ENCODE peak calls at places on chromosome 6, in nine cellular contexts. Z, H, E, V, P, K, X, F and Y are unnamed samples.

GRCh38 chr6:69835414-69836179 is 30.8 kb upstream of the COL19A1 start:
- DNase-seq in Z (no peak), H (no peak), E (peak), V (no peak), P (peak), K (no peak), X (no peak), F (no peak), Y (peak)

GRCh38 chr6:124823240-124824105 is 138.8 kb upstream of the RNF217 start:
- DNase-seq in Z (no peak), H (no peak), E (no peak), V (no peak), P (no peak), K (no peak), X (peak), F (no peak), Y (no peak)

GRCh38 chr6:167095888-167096287 is 27.0 kb upstream of the CCR6 start:
- DNase-seq in Z (no peak), H (no peak), E (no peak), V (no peak), P (no peak), K (no peak), X (no peak), F (no peak), Y (no peak)

GRCh38 chr6:135212935-135213334 is 31.8 kb downstream of the MYB start:
- DNase-seq in Z (no peak), H (no peak), E (no peak), V (no peak), P (no peak), K (no peak), X (no peak), F (no peak), Y (peak)

GRCh38 chr6:98657764-98658163 is 176.6 kb upstream of the POU3F2 start:
- DNase-seq in Z (no peak), H (no peak), E (peak), V (peak), P (no peak), K (no peak), X (no peak), F (no peak), Y (no peak)

GRCh38 chr6:17083397-17083796 is 18.5 kb upstream of the STMND1 start:
- DNase-seq in Z (no peak), H (no peak), E (no peak), V (no peak), P (no peak), K (no peak), X (no peak), F (no peak), Y (no peak)

GRCh38 chr6:34791164-34791841 is 580 bp upstream of the BLTP3A start:
- DNase-seq in Z (peak), H (no peak), E (peak), V (peak), P (peak), K (peak), X (peak), F (peak), Y (peak)

GRCh38 chr6:105920071-105920470 is 166.1 kb upstream of the PRDM1 start:
- DNase-seq in Z (no peak), H (no peak), E (no peak), V (no peak), P (no peak), K (no peak), X (no peak), F (no peak), Y (no peak)

GRCh38 chr6:12423852-12424251 is 133.7 kb downstream of the EDN1 start:
- DNase-seq in Z (no peak), H (no peak), E (no peak), V (no peak), P (no peak), K (no peak), X (no peak), F (no peak), Y (no peak)

GRCh38 chr6:11525468-11526155 is 11.9 kb upstream of the TMEM170B start:
- DNase-seq in Z (peak), H (no peak), E (no peak), V (peak), P (no peak), K (peak), X (no peak), F (no peak), Y (no peak)

GRCh38 chr6:165096868-165097267 is 212.5 kb downstream of the C6orf118 start:
- DNase-seq in Z (no peak), H (no peak), E (no peak), V (no peak), P (no peak), K (no peak), X (no peak), F (no peak), Y (no peak)

GRCh38 chr6:54111341-54111740 is at the start of gene MLIP:
- DNase-seq in Z (no peak), H (no peak), E (no peak), V (no peak), P (no peak), K (no peak), X (no peak), F (no peak), Y (no peak)

GRCh38 chr6:19410477-19410876 is 426.7 kb upstream of the ID4 start:
- DNase-seq in Z (no peak), H (no peak), E (peak), V (peak), P (no peak), K (no peak), X (no peak), F (no peak), Y (peak)

GRCh38 chr6:161353208-161353613 is 79.3 kb upstream of the AGPAT4 start:
- DNase-seq in Z (no peak), H (no peak), E (no peak), V (no peak), P (peak), K (peak), X (no peak), F (no peak), Y (no peak)

GRCh38 chr6:7629321-7629720 is 39.3 kb downstream of the SNRNP48 start:
- DNase-seq in Z (no peak), H (no peak), E (no peak), V (no peak), P (no peak), K (no peak), X (no peak), F (no peak), Y (no peak)

GRCh38 chr6:137792160-137793033 is 74.7 kb upstream of the TNFAIP3 start:
- DNase-seq in Z (no peak), H (no peak), E (no peak), V (no peak), P (no peak), K (no peak), X (no peak), F (no peak), Y (no peak)

GRCh38 chr6:11221623-11222384 is 10.7 kb downstream of the NEDD9 start:
- DNase-seq in Z (no peak), H (no peak), E (no peak), V (no peak), P (no peak), K (no peak), X (no peak), F (no peak), Y (no peak)

GRCh38 chr6:31060162-31060561 is 49.9 kb downstream of the MUC22 start:
- DNase-seq in Z (no peak), H (no peak), E (no peak), V (no peak), P (no peak), K (no peak), X (no peak), F (no peak), Y (no peak)

GRCh38 chr6:106512048-106512957 is 117.0 kb downstream of the RTN4IP1 start:
- DNase-seq in Z (peak), H (no peak), E (peak), V (peak), P (no peak), K (peak), X (peak), F (peak), Y (no peak)

GRCh38 chr6:119351005-119351394 is 1.4 kb upstream of the MAN1A1 start:
- DNase-seq in Z (no peak), H (no peak), E (no peak), V (no peak), P (no peak), K (no peak), X (no peak), F (no peak), Y (no peak)

GRCh38 chr6:161393839-161394364 is 120.0 kb upstream of the AGPAT4 start:
- DNase-seq in Z (peak), H (peak), E (peak), V (peak), P (peak), K (peak), X (no peak), F (no peak), Y (no peak)

GRCh38 chr6:137801352-137802088 is 65.5 kb upstream of the TNFAIP3 start:
- DNase-seq in Z (no peak), H (no peak), E (no peak), V (no peak), P (no peak), K (no peak), X (no peak), F (no peak), Y (no peak)

GRCh38 chr6:45949256-45949655 is 66.4 kb downstream of the CLIC5 start:
- DNase-seq in Z (no peak), H (no peak), E (no peak), V (no peak), P (no peak), K (no peak), X (no peak), F (no peak), Y (no peak)

GRCh38 chr6:130365166-130366010 is 429 bp upstream of the TMEM200A start:
- DNase-seq in Z (peak), H (no peak), E (peak), V (peak), P (peak), K (peak), X (peak), F (peak), Y (no peak)

GRCh38 chr6:51675020-51675419 is 412.4 kb downstream of the PKHD1 start:
- DNase-seq in Z (no peak), H (no peak), E (no peak), V (no peak), P (no peak), K (no peak), X (no peak), F (no peak), Y (no peak)

GRCh38 chr6:14313220-14313619 is 195.6 kb downstream of the CD83 start:
- DNase-seq in Z (no peak), H (peak), E (no peak), V (no peak), P (no peak), K (no peak), X (no peak), F (no peak), Y (no peak)

GRCh38 chr6:26199773-26200728 is 112.8 kb downstream of the HFE start:
- DNase-seq in Z (no peak), H (no peak), E (no peak), V (no peak), P (no peak), K (peak), X (peak), F (no peak), Y (no peak)

GRCh38 chr6:162543221-162543620 is 184.3 kb downstream of the PRKN start:
- DNase-seq in Z (no peak), H (no peak), E (no peak), V (no peak), P (no peak), K (no peak), X (no peak), F (no peak), Y (no peak)

GRCh38 chr6:5782783-5783567 is 223.8 kb downstream of the NRN1 start:
- DNase-seq in Z (peak), H (no peak), E (no peak), V (no peak), P (no peak), K (peak), X (no peak), F (no peak), Y (no peak)

GRCh38 chr6:89284081-89284480 is 31.0 kb downstream of the GABRR2 start:
- DNase-seq in Z (no peak), H (no peak), E (no peak), V (no peak), P (no peak), K (no peak), X (no peak), F (no peak), Y (no peak)

GRCh38 chr6:15349379-15349778 is 103.5 kb downstream of the JARID2 start:
- DNase-seq in Z (no peak), H (no peak), E (no peak), V (no peak), P (no peak), K (no peak), X (no peak), F (no peak), Y (no peak)

GRCh38 chr6:156741287-156742073 is 35.7 kb upstream of the ARID1B start:
- DNase-seq in Z (no peak), H (no peak), E (no peak), V (no peak), P (no peak), K (no peak), X (no peak), F (no peak), Y (no peak)

GRCh38 chr6:134245041-134245440 is 72.9 kb downstream of the SGK1 start:
- DNase-seq in Z (no peak), H (no peak), E (no peak), V (no peak), P (no peak), K (no peak), X (no peak), F (no peak), Y (no peak)

GRCh38 chr6:1893470-1894130 is 283.9 kb downstream of the FOXC1 start:
- DNase-seq in Z (no peak), H (no peak), E (no peak), V (no peak), P (no peak), K (no peak), X (no peak), F (no peak), Y (no peak)

GRCh38 chr6:149169761-149170359 is 147.7 kb upstream of the TAB2 start:
- DNase-seq in Z (no peak), H (no peak), E (no peak), V (no peak), P (no peak), K (no peak), X (no peak), F (no peak), Y (peak)

GRCh38 chr6:28281288-28282064 is at the start of gene PGBD1:
- DNase-seq in Z (peak), H (no peak), E (peak), V (peak), P (peak), K (peak), X (peak), F (peak), Y (peak)
- TF ChIP-seq POLR2A in Z (peak), H (peak), E (no peak), V (no peak), P (peak), K (peak), X (no peak), F (no peak), Y (peak)

DNA sequence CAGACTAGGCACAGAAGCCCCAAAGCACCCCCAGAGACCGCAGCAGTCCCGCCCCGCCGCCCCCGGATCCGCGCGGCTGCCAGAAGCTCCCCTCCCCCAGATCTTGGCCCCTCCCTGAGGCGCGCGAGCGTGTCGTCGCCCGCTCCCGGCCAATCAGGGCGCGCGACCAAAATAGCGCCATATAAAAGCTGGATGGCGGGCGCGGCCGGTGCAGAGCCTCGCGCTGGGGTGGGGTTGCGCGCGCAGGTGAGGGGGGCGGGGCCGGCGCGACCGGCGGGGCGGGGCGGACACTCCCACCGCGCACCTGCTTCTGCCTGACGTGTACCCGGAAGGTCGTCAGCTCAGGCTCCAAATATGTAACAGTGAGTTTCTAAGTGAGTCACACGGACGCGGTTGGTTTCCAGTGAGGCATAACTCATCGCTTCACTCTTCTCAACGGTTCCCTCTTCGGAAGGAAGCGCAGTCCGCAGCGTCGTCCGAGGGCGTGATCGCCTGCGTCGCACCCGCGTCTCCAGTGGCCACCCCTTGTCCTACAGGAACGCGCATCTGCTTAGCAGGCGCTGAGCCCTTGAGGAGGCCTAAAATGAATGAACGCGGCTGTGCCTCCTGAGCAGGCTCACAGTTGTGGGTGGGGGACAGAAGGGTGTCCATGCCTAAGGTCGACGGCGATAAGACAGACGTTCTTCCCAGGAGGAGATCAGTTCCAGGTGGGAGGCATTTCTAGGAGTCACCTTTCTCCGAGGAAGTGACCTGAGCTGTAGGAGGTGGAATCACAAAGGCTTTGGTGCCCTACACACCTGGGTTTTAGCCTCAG is 50.6 kb upstream of the EZR start:
- DNase-seq in Z (peak), H (peak), E (peak), V (peak), P (peak), K (peak), X (peak), F (peak), Y (peak)
- TF ChIP-seq POLR2A in Z (peak), H (peak), E (peak), V (no peak), P (peak), K (peak), X (peak), F (peak), Y (peak)

GRCh38 chr6:169158182-169158573 is 95.5 kb downstream of the THBS2 start:
- DNase-seq in Z (peak), H (no peak), E (peak), V (no peak), P (no peak), K (peak), X (peak), F (no peak), Y (no peak)
- TF ChIP-seq POLR2A in Z (no peak), H (no peak), E (no peak), V (no peak), P (no peak), K (no peak), X (no peak), F (no peak), Y (no peak)

GRCh38 chr6:43053545-43054205 is at the start of gene CUL7:
- DNase-seq in Z (peak), H (peak), E (peak), V (peak), P (peak), K (peak), X (peak), F (peak), Y (peak)
- TF ChIP-seq POLR2A in Z (peak), H (peak), E (no peak), V (no peak), P (peak), K (peak), X (peak), F (no peak), Y (peak)

GRCh38 chr6:92906385-92906784 is 513.0 kb downstream of the EPHA7 start:
- DNase-seq in Z (no peak), H (no peak), E (no peak), V (no peak), P (no peak), K (no peak), X (no peak), F (no peak), Y (no peak)
- TF ChIP-seq POLR2A in Z (no peak), H (no peak), E (no peak), V (no peak), P (no peak), K (no peak), X (no peak), F (no peak), Y (no peak)

GRCh38 chr6:159980474-159980873 is 11.6 kb downstream of the IGF2R start:
- DNase-seq in Z (no peak), H (no peak), E (no peak), V (no peak), P (no peak), K (no peak), X (no peak), F (no peak), Y (no peak)

GRCh38 chr6:159981171-159981571 is 12.3 kb downstream of the IGF2R start:
- DNase-seq in Z (no peak), H (no peak), E (no peak), V (no peak), P (no peak), K (no peak), X (no peak), F (peak), Y (no peak)

GRCh38 chr6:159983641-159984080 is 14.8 kb downstream of the IGF2R start:
- DNase-seq in Z (no peak), H (no peak), E (no peak), V (no peak), P (no peak), K (no peak), X (no peak), F (no peak), Y (no peak)

GRCh38 chr6:159982726-159983506 is 14.0 kb downstream of the IGF2R start:
- DNase-seq in Z (no peak), H (no peak), E (no peak), V (no peak), P (no peak), K (no peak), X (no peak), F (peak), Y (no peak)

GRCh38 chr6:159981591-159982245 is 12.8 kb downstream of the IGF2R start:
- DNase-seq in Z (peak), H (peak), E (peak), V (peak), P (no peak), K (peak), X (peak), F (peak), Y (no peak)
- TF ChIP-seq POLR2A in Z (no peak), H (peak), E (no peak), V (no peak), P (no peak), K (peak), X (no peak), F (peak), Y (no peak)